ENCODE peak calls at places on chromosomes 11 and 22, in six cellular contexts. One of them, this sample, is unnamed.

GRCh38 chr11:3119141-3119821 is 45.8 kb downstream of the OSBPL5 start:
- DNase-seq in fibroblast of lung: no peak
- DNase-seq in prostate gland: no peak
- DNase-seq in tibial nerve: no peak
- DNase-seq in colonic mucosa: no peak
- DNase-seq in PC-3: no peak
- DNase-seq in this sample: no peak

GRCh38 chr11:57648791-57649735 is 649 bp downstream of the YPEL4 start:
- DNase-seq in colonic mucosa: no peak
- DNase-seq in prostate gland: no peak
- DNase-seq in tibial nerve: no peak
- DNase-seq in fibroblast of lung: peak; percentile 28
- DNase-seq in PC-3: no peak
- DNase-seq in this sample: no peak

GRCh38 chr11:108891909-108892511 is 227.1 kb downstream of the DDX10 start:
- DNase-seq in fibroblast of lung: no peak
- DNase-seq in colonic mucosa: no peak
- DNase-seq in PC-3: no peak
- DNase-seq in prostate gland: no peak
- DNase-seq in tibial nerve: no peak
- DNase-seq in this sample: no peak

GRCh38 chr11:9577032-9577431 is 3.6 kb downstream of the WEE1 start:
- DNase-seq in colonic mucosa: no peak
- DNase-seq in tibial nerve: no peak
- DNase-seq in fibroblast of lung: peak; percentile 69
- DNase-seq in PC-3: no peak
- DNase-seq in prostate gland: no peak
- DNase-seq in this sample: no peak

GRCh38 chr11:112025682-112026081 is 474 bp downstream of the DLAT start:
- DNase-seq in PC-3: no peak
- DNase-seq in colonic mucosa: no peak
- DNase-seq in tibial nerve: no peak
- DNase-seq in prostate gland: no peak
- DNase-seq in fibroblast of lung: peak; percentile 35
- DNase-seq in this sample: no peak

GRCh38 chr11:131206671-131207070 is 163.7 kb upstream of the NTM start:
- DNase-seq in PC-3: no peak
- DNase-seq in tibial nerve: no peak
- DNase-seq in prostate gland: no peak
- DNase-seq in colonic mucosa: no peak
- DNase-seq in fibroblast of lung: peak; percentile 19
- DNase-seq in this sample: no peak

GRCh38 chr11:122046846-122047245 is 69.2 kb downstream of the BLID start:
- DNase-seq in colonic mucosa: no peak
- DNase-seq in PC-3: peak; percentile 74
- DNase-seq in tibial nerve: no peak
- DNase-seq in prostate gland: no peak
- DNase-seq in fibroblast of lung: peak; percentile 86
- DNase-seq in this sample: no peak

GRCh38 chr11:122115520-122116343 is at the start of gene BLID:
- DNase-seq in PC-3: peak; percentile 66
- DNase-seq in tibial nerve: peak; percentile 64
- DNase-seq in colonic mucosa: no peak
- DNase-seq in prostate gland: peak; percentile 70
- DNase-seq in fibroblast of lung: peak; percentile 55
- DNase-seq in this sample: no peak

GRCh38 chr11:20839231-20839630 is 169.8 kb downstream of the NELL1 start:
- DNase-seq in fibroblast of lung: no peak
- DNase-seq in tibial nerve: no peak
- DNase-seq in PC-3: no peak
- DNase-seq in prostate gland: no peak
- DNase-seq in colonic mucosa: no peak
- DNase-seq in this sample: no peak

GRCh38 chr11:41612415-41612814 is 153.0 kb upstream of the LRRC4C start:
- DNase-seq in tibial nerve: no peak
- DNase-seq in prostate gland: no peak
- DNase-seq in PC-3: peak; percentile 54
- DNase-seq in colonic mucosa: no peak
- DNase-seq in fibroblast of lung: peak; percentile 32
- DNase-seq in this sample: no peak

GRCh38 chr11:95229199-95230053 is 1.6 kb downstream of the SESN3 start:
- DNase-seq in prostate gland: no peak
- DNase-seq in tibial nerve: no peak
- DNase-seq in colonic mucosa: peak; percentile 45
- DNase-seq in PC-3: no peak
- DNase-seq in fibroblast of lung: peak; percentile 35
- DNase-seq in this sample: no peak

GRCh38 chr11:64742940-64743590 is 877 bp downstream of the RASGRP2 start:
- DNase-seq in tibial nerve: peak; percentile 64
- DNase-seq in colonic mucosa: peak; percentile 74
- DNase-seq in prostate gland: no peak
- DNase-seq in PC-3: peak; percentile 73
- DNase-seq in fibroblast of lung: no peak
- DNase-seq in this sample: no peak

GRCh38 chr11:70301191-70301590 is 30.7 kb downstream of the PPFIA1 start:
- DNase-seq in fibroblast of lung: no peak
- DNase-seq in prostate gland: no peak
- DNase-seq in tibial nerve: no peak
- DNase-seq in PC-3: no peak
- DNase-seq in colonic mucosa: no peak
- DNase-seq in this sample: no peak

GRCh38 chr11:70409871-70410270 is 11.5 kb downstream of the CTTN start:
- DNase-seq in colonic mucosa: no peak
- DNase-seq in PC-3: no peak
- DNase-seq in fibroblast of lung: no peak
- DNase-seq in tibial nerve: no peak
- DNase-seq in prostate gland: no peak
- DNase-seq in this sample: no peak

GRCh38 chr22:35604671-35605457 is 12.3 kb downstream of the MB start:
- DNase-seq in prostate gland: no peak
- DNase-seq in tibial nerve: no peak
- DNase-seq in colonic mucosa: no peak
- DNase-seq in PC-3: peak; percentile 49
- DNase-seq in fibroblast of lung: peak; percentile 74
- DNase-seq in this sample: no peak

GRCh38 chr11:2791139-2791520 is 91.3 kb upstream of the KCNQ1OT1 start:
- DNase-seq in tibial nerve: no peak
- DNase-seq in PC-3: no peak
- DNase-seq in prostate gland: no peak
- DNase-seq in colonic mucosa: no peak
- DNase-seq in fibroblast of lung: no peak
- DNase-seq in this sample: no peak

GRCh38 chr11:125772834-125773505 is 5.7 kb downstream of the PATE2 start:
- DNase-seq in colonic mucosa: no peak
- DNase-seq in prostate gland: no peak
- DNase-seq in PC-3: no peak
- DNase-seq in fibroblast of lung: peak; percentile 100
- DNase-seq in tibial nerve: no peak
- DNase-seq in this sample: peak; percentile 66
- H3K27me3 ChIP-seq in colonic mucosa: no peaks in the 10 kb centered on the region
- H3K27me3 ChIP-seq in prostate gland: no peaks in the 10 kb centered on the region
- H3K27me3 ChIP-seq in PC-3: peaks cover 36% of the 10 kb centered on the region
- H3K27me3 ChIP-seq in fibroblast of lung: no peaks in the 10 kb centered on the region
- H3K27me3 ChIP-seq in tibial nerve: no peaks in the 10 kb centered on the region
- H3K27me3 ChIP-seq in this sample: peaks cover 4% of the 10 kb centered on the region

DNA sequence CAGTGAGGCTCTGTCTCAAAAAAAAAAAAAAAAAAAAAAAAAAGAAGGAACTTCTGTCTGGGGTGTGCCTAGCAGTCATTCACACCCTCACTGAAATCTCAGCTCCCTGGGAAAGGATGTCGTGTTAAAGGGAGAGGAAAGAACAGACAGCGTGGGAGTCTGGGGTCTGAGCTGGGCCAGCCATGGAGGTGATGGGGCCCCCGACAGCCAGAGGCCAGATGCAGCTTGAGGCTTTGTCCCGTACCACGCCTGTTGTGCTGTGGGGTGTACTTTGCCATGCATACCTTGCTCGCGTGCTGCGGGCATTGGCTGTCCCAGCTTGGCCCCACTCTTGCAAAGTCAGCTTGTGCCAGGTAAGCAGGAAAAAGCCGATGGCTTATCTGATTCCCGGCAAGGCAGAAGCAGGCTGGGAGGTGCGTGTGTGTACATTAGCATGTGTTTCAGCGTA is 4.6 kb downstream of the SYT12 start:
- DNase-seq in fibroblast of lung: no peak
- DNase-seq in prostate gland: peak; percentile 65
- DNase-seq in tibial nerve: no peak
- DNase-seq in PC-3: no peak
- DNase-seq in colonic mucosa: no peak
- DNase-seq in this sample: no peak
- H3K27me3 ChIP-seq in fibroblast of lung: peaks cover 21% of the 10 kb centered on the region
- H3K27me3 ChIP-seq in prostate gland: no peaks in the 10 kb centered on the region
- H3K27me3 ChIP-seq in tibial nerve: no peaks in the 10 kb centered on the region
- H3K27me3 ChIP-seq in PC-3: no peaks in the 10 kb centered on the region
- H3K27me3 ChIP-seq in colonic mucosa: peaks cover 20% of the 10 kb centered on the region
- H3K27me3 ChIP-seq in this sample: peaks cover 15% of the 10 kb centered on the region

GRCh38 chr11:11641581-11641980 is 19.8 kb upstream of the GALNT18 start:
- DNase-seq in tibial nerve: no peak
- DNase-seq in PC-3: no peak
- DNase-seq in fibroblast of lung: no peak
- DNase-seq in colonic mucosa: no peak
- DNase-seq in prostate gland: no peak
- DNase-seq in this sample: no peak
- H3K27me3 ChIP-seq in tibial nerve: no peaks in the 10 kb centered on the region
- H3K27me3 ChIP-seq in PC-3: peaks cover 26% of the 10 kb centered on the region
- H3K27me3 ChIP-seq in fibroblast of lung: peaks cover 13% of the 10 kb centered on the region
- H3K27me3 ChIP-seq in colonic mucosa: peaks cover 5% of the 10 kb centered on the region
- H3K27me3 ChIP-seq in prostate gland: no peaks in the 10 kb centered on the region
- H3K27me3 ChIP-seq in this sample: peaks cover 3% of the 10 kb centered on the region

DNA sequence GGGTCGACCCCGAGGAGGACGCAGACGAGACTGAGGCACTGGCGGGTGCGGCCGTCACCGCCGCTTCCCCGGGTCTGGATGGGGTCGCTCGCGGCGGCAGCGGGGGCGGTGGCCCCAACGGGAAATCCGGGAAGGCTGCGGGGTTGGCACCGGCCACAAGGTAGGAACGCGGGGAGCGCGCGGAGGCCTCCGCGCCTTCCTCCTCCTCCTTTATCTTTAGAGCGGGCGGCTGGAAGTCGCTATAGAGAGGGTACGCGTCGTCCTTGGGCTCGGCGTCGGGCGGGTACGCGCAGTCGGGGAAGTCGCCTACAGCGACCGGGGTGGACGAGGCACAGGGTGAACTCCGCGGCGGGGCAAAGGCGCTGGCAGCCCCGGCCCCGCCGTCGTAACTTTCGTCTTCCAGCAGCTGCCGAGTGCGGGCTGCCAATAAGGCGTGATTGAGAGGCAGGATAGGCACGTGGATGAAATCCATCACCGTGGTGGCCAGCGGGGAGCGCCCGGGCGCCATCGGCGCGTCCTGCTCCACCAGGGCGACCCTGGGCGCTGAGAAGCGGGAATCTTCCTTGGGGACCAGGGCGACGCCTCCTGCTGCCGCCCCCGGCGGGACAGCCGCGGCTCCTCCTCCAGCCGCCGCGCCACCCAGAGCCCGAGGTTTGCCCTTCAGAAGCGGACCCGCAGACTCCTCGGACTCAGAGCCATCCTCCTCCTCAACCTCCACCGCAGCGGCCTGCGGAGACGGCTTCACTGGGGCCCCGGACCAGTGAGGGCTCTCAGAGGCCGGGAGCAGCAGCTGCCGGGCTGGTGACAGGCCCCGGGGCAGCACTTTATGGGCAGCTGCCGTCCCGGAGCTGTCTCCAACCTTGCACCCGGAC is 1.7 kb downstream of the PGR start:
- DNase-seq in PC-3: no peak
- DNase-seq in fibroblast of lung: no peak
- DNase-seq in tibial nerve: peak; percentile 11
- DNase-seq in colonic mucosa: peak; percentile 21
- DNase-seq in prostate gland: no peak
- DNase-seq in this sample: no peak
- H3K27me3 ChIP-seq in PC-3: peaks cover 83% of the 10 kb centered on the region
- H3K27me3 ChIP-seq in fibroblast of lung: peaks cover 12% of the 10 kb centered on the region
- H3K27me3 ChIP-seq in tibial nerve: no peaks in the 10 kb centered on the region
- H3K27me3 ChIP-seq in colonic mucosa: peaks cover 22% of the 10 kb centered on the region
- H3K27me3 ChIP-seq in prostate gland: peaks cover 2% of the 10 kb centered on the region
- H3K27me3 ChIP-seq in this sample: peaks cover 31% of the 10 kb centered on the region

GRCh38 chr22:22094921-22095320 is 112.3 kb upstream of the TOP3B start:
- DNase-seq in colonic mucosa: no peak
- DNase-seq in PC-3: no peak
- DNase-seq in tibial nerve: no peak
- DNase-seq in prostate gland: no peak
- DNase-seq in fibroblast of lung: no peak
- DNase-seq in this sample: no peak
- H3K27me3 ChIP-seq in colonic mucosa: no peaks in the 10 kb centered on the region
- H3K27me3 ChIP-seq in PC-3: peaks cover 52% of the 10 kb centered on the region
- H3K27me3 ChIP-seq in tibial nerve: no peaks in the 10 kb centered on the region
- H3K27me3 ChIP-seq in prostate gland: no peaks in the 10 kb centered on the region
- H3K27me3 ChIP-seq in fibroblast of lung: no peaks in the 10 kb centered on the region
- H3K27me3 ChIP-seq in this sample: peaks cover 6% of the 10 kb centered on the region

GRCh38 chr11:120513436-120514315 is 2.1 kb downstream of the GRIK4 start:
- DNase-seq in prostate gland: no peak
- DNase-seq in PC-3: no peak
- DNase-seq in tibial nerve: no peak
- DNase-seq in fibroblast of lung: no peak
- DNase-seq in colonic mucosa: no peak
- DNase-seq in this sample: no peak
- H3K27me3 ChIP-seq in prostate gland: peaks cover 2% of the 10 kb centered on the region
- H3K27me3 ChIP-seq in PC-3: peaks cover 65% of the 10 kb centered on the region
- H3K27me3 ChIP-seq in tibial nerve: no peaks in the 10 kb centered on the region
- H3K27me3 ChIP-seq in fibroblast of lung: peaks cover 3% of the 10 kb centered on the region
- H3K27me3 ChIP-seq in colonic mucosa: peaks cover 39% of the 10 kb centered on the region
- H3K27me3 ChIP-seq in this sample: peaks cover 5% of the 10 kb centered on the region

GRCh38 chr11:83684071-83684470 is 397.9 kb upstream of the CCDC90B start:
- DNase-seq in fibroblast of lung: no peak
- DNase-seq in PC-3: no peak
- DNase-seq in colonic mucosa: no peak
- DNase-seq in prostate gland: no peak
- DNase-seq in tibial nerve: no peak
- DNase-seq in this sample: no peak
- H3K27me3 ChIP-seq in fibroblast of lung: no peaks in the 10 kb centered on the region
- H3K27me3 ChIP-seq in PC-3: peaks cover 55% of the 10 kb centered on the region
- H3K27me3 ChIP-seq in colonic mucosa: no peaks in the 10 kb centered on the region
- H3K27me3 ChIP-seq in prostate gland: no peaks in the 10 kb centered on the region
- H3K27me3 ChIP-seq in tibial nerve: no peaks in the 10 kb centered on the region
- H3K27me3 ChIP-seq in this sample: peaks cover 3% of the 10 kb centered on the region

This sample was measured in BJ.